ENCODE peak calls at places on chromosomes 5 and 9, in seven cellular contexts. U is SK-N-SH, R is GM12892, Y is HepG2, O is GM12878, B is K562, W is H1. G is an unnamed sample.

GRCh38 chr5:666816-667498 is 26.2 kb downstream of the TPPP start:
- DNase-seq in Y (no peak), W (no peak), R (no peak), U (no peak), B (no peak), O (no peak), G (no peak)

GRCh38 chr9:92561374-92562329 is 25.9 kb upstream of the ECM2 start:
- DNase-seq in O (no peak), R (no peak), W (no peak), B (no peak), Y (no peak), U (no peak), G (no peak)

GRCh38 chr9:116873441-116873840 is 186.3 kb downstream of the TRIM32 start:
- DNase-seq in R (no peak), O (no peak), U (no peak), Y (no peak), W (no peak), B (no peak), G (no peak)

GRCh38 chr5:159947708-159948358 is 31.6 kb downstream of the ADRA1B start:
- DNase-seq in U (no peak), B (no peak), Y (no peak), R (no peak), O (no peak), W (no peak), G (no peak)

GRCh38 chr5:96936431-96937221 is 746 bp downstream of the LNPEP start:
- DNase-seq in B (peak), Y (peak), R (no peak), W (peak), U (peak), O (no peak), G (no peak)

GRCh38 chr5:122292357-122292756 is 19.7 kb upstream of the SNCAIP start:
- DNase-seq in Y (no peak), B (no peak), U (no peak), O (no peak), W (no peak), R (no peak), G (no peak)

GRCh38 chr5:65830856-65831255 is 95.5 kb upstream of the ERBIN start:
- DNase-seq in R (no peak), Y (no peak), U (peak), B (no peak), W (no peak), O (no peak), G (no peak)

GRCh38 chr9:73531658-73532057 is 380.0 kb downstream of the ANXA1 start:
- DNase-seq in B (no peak), W (no peak), R (no peak), U (no peak), Y (no peak), O (peak), G (no peak)

GRCh38 chr9:91757802-91758201 is 192.2 kb downstream of the ROR2 start:
- DNase-seq in W (no peak), Y (no peak), B (no peak), U (no peak), R (no peak), O (no peak), G (no peak)

GRCh38 chr5:176621661-176622079 is 8.7 kb downstream of the SNCB start:
- DNase-seq in Y (no peak), R (no peak), U (peak), O (no peak), B (no peak), W (no peak), G (no peak)

GRCh38 chr9:92637331-92637730 is 32.6 kb downstream of the IPPK start:
- DNase-seq in O (no peak), R (no peak), U (no peak), W (no peak), Y (no peak), B (no peak), G (no peak)

GRCh38 chr9:32875242-32875641 is 91.9 kb downstream of the TMEM215 start:
- DNase-seq in W (no peak), B (no peak), U (no peak), R (no peak), Y (no peak), O (no peak), G (no peak)

GRCh38 chr5:103286622-103287021 is 28.1 kb downstream of the MACIR start:
- DNase-seq in U (no peak), Y (no peak), O (no peak), B (no peak), W (no peak), R (no peak), G (no peak)

GRCh38 chr5:13658761-13659160 is 285.7 kb downstream of the DNAH5 start:
- DNase-seq in R (no peak), B (no peak), Y (no peak), U (no peak), O (no peak), W (no peak), G (no peak)

GRCh38 chr5:115309751-115310370 is 13.4 kb upstream of the CCDC112 start:
- DNase-seq in W (no peak), R (no peak), Y (peak), U (no peak), O (no peak), B (peak), G (no peak)

GRCh38 chr5:120293796-120294195 is 170.3 kb upstream of the PRR16 start:
- DNase-seq in R (no peak), Y (no peak), U (no peak), W (no peak), O (no peak), B (no peak), G (no peak)

GRCh38 chr5:177988989-177989625 is 6.9 kb downstream of the PROP1 start:
- DNase-seq in U (no peak), R (no peak), W (no peak), B (no peak), O (no peak), Y (no peak), G (no peak)

DNA sequence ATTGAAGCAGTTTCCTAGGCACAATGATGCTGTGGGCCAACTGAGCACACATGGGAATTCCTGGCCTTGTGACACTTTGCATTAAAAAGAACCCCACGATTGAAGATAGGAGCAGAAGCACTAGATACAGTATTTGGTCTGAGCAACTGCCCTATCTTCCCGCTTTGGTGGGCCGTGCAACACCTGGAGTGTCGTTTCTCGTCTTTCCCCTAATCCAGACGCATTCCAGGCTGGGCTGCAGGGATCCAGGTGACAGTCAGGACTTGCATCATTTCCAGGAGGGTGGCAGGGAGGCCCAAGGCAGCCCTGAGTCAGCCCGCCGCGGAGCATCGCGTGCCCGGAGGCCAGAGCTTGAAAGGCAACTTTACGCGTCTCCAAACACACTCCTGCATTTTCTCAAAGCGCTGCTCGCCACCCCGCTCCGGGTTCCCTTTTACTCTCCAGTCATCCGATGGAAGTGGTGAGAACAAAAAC is 719 bp upstream of the STC2 start:
- DNase-seq in W (peak), U (no peak), O (no peak), B (no peak), R (no peak), Y (peak), G (no peak)
- TF ChIP-seq TAF1 in W (peak), U (no peak), O (no peak), B (no peak), R (no peak), Y (no peak), G (no peak)

DNA sequence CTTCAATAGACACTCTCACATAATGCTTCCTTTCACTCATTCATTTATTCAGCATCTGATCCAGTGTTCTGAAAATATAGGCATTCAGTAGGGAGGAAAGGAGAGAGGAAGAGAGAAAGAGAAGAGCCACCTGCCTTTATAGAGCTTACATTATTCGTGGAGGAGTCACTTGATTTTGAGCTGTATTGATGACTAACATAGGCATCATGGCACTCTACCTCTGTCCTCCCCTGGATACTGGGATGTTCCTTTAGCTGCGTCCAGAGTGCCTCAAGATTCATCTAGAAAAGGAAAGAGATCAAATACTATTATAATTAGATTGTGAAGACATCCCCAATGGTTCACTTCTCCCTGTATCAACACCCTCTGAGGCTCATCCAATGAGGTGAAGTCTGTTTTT is 345.1 kb downstream of the SPATA31D1 start:
- DNase-seq in B (no peak), O (no peak), Y (no peak), W (no peak), R (no peak), U (no peak), G (no peak)
- TF ChIP-seq TAF1 in B (no peak), O (no peak), Y (no peak), W (no peak), R (no peak), U (no peak), G (no peak)

GRCh38 chr9:2919347-2919746 is 75.5 kb upstream of the PUM3 start:
- DNase-seq in O (no peak), B (no peak), U (no peak), R (no peak), Y (no peak), W (no peak), G (no peak)
- TF ChIP-seq TAF1 in O (no peak), B (no peak), U (no peak), R (no peak), Y (no peak), W (no peak), G (no peak)

GRCh38 chr9:25716220-25716872 is 38.1 kb upstream of the TUSC1 start:
- DNase-seq in Y (peak), B (no peak), R (no peak), U (peak), O (no peak), W (peak), G (no peak)
- TF ChIP-seq TAF1 in Y (no peak), B (no peak), R (no peak), U (no peak), O (no peak), W (no peak), G (no peak)

GRCh38 chr9:137253717-137254623 is 1.2 kb upstream of the NELFB start:
- DNase-seq in R (no peak), W (no peak), B (peak), Y (no peak), U (no peak), O (no peak), G (no peak)
- TF ChIP-seq TAF1 in R (no peak), W (no peak), B (no peak), Y (no peak), U (no peak), O (no peak), G (no peak)

DNA sequence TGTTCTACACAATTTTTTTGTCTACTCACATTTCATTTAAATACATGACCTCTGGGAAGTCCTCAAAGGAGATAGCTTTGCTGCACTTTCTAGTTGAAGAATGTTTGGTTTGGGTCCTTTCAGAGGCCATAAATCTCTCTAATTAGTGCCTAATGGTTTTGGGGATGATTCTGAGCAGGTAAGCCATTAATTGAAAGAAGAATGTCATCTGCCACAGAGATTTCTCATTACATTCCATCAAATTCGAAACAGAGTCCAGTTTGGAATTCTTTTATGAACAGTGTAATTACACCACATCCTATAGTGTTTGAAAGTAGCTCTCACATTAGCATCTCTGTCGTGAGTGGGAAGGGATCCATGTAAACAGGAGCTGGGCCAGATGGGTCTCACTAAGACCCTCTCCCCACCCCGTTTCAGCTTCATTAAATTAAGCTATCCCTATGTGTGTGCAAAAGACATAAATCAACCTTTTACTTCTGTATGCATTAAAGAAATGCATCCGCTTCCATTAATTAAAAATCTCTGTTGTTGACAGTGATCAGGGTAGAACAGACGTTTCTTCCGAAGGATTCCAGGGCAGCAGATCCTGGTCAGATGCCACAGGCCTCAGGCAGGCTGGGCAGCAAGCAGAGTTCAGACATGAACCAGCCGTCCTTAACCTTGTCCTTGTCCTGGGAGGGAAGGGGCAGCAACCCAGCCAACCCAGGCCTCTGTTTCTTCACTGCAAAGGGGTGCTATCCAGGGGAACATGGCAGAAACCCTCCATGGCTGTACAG is 99.8 kb upstream of the MAP1B start:
- DNase-seq in W (no peak), U (peak), R (no peak), B (no peak), Y (no peak), O (no peak), G (no peak)
- TF ChIP-seq TAF1 in W (no peak), U (no peak), R (no peak), B (no peak), Y (no peak), O (no peak), G (no peak)

G was measured in GM12891.